ENCODE peak calls at places on chromosome 13, in eight cellular contexts. E, T, O, G, A, X, W and P are unnamed samples.

GRCh38 chr13:97043302-97043701 is 49.0 kb upstream of the OXGR1 start:
- DNase-seq in E (no peak), T (peak), O (no peak), G (no peak), A (no peak), X (no peak), W (peak), P (no peak)

GRCh38 chr13:71754407-71754974 is 112.5 kb downstream of the DACH1 start:
- DNase-seq in E (no peak), T (no peak), O (no peak), G (no peak), A (no peak), X (no peak), W (peak), P (no peak)

GRCh38 chr13:38685974-38686571 is 804 bp upstream of the FREM2 start:
- DNase-seq in E (peak), T (no peak), O (peak), G (peak), A (no peak), X (peak), W (no peak), P (no peak)

GRCh38 chr13:73932091-73932490 is 202.1 kb downstream of the KLF12 start:
- DNase-seq in E (no peak), T (no peak), O (no peak), G (no peak), A (no peak), X (no peak), W (no peak), P (no peak)

GRCh38 chr13:44334751-44335150 is 38.9 kb upstream of the SERP2 start:
- DNase-seq in E (no peak), T (no peak), O (peak), G (no peak), A (no peak), X (no peak), W (no peak), P (no peak)

GRCh38 chr13:32940601-32941000 is 75.6 kb upstream of the KL start:
- DNase-seq in E (no peak), T (peak), O (peak), G (no peak), A (no peak), X (no peak), W (no peak), P (no peak)

GRCh38 chr13:36536546-36536945 is 104.3 kb downstream of the CCNA1 start:
- DNase-seq in E (no peak), T (no peak), O (no peak), G (no peak), A (no peak), X (no peak), W (no peak), P (no peak)

GRCh38 chr13:24456396-24456795 is 56.2 kb downstream of the PARP4 start:
- DNase-seq in E (no peak), T (no peak), O (no peak), G (no peak), A (no peak), X (no peak), W (no peak), P (no peak)